ENCODE peak calls at places on chromosomes 3 and 15, in four cellular contexts. N, P, R and J are unnamed samples.

GRCh38 chr3:132593950-132594328 is 3.1 kb upstream of the ACKR4 start:
- DNase-seq in N (no peak), P (no peak), R (no peak), J (no peak)

GRCh38 chr3:182626484-182627467 is 166.5 kb upstream of the ATP11B start:
- DNase-seq in N (no peak), P (no peak), R (no peak), J (no peak)

GRCh38 chr15:99426431-99427105 is 139.2 kb upstream of the MEF2A start:
- DNase-seq in N (peak; percentile 14), P (peak; percentile 32), R (no peak), J (peak; percentile 19)

GRCh38 chr3:12178091-12178820 is 19.5 kb upstream of the TIMP4 start:
- DNase-seq in N (peak; percentile 43), P (no peak), R (peak; percentile 36), J (no peak)

GRCh38 chr3:59857589-59858346 is 807.9 kb upstream of the CFAP20DC start:
- DNase-seq in N (peak; percentile 51), P (peak; percentile 91), R (peak; percentile 71), J (peak; percentile 79)

GRCh38 chr3:49469037-49469875 is 811 bp upstream of the DAG1 start:
- DNase-seq in N (peak; percentile 79), P (peak; percentile 59), R (peak; percentile 90), J (peak; percentile 77)

GRCh38 chr15:60118146-60118545 is 114.0 kb downstream of the FOXB1 start:
- DNase-seq in N (no peak), P (no peak), R (no peak), J (no peak)

GRCh38 chr15:74618841-74619596 is 3.4 kb downstream of the CLK3 start:
- DNase-seq in N (no peak), P (no peak), R (no peak), J (no peak)

GRCh38 chr15:64209680-64210334 is 47.0 kb upstream of the PPIB start:
- DNase-seq in N (no peak), P (no peak), R (no peak), J (no peak)

GRCh38 chr15:35958021-35958420 is 412.1 kb upstream of the DPH6 start:
- DNase-seq in N (no peak), P (no peak), R (no peak), J (no peak)

GRCh38 chr3:20668411-20668810 is 482.4 kb upstream of the SGO1 start:
- DNase-seq in N (no peak), P (no peak), R (no peak), J (no peak)

GRCh38 chr3:76310661-76311060 is 525.3 kb upstream of the ZNF717 start:
- DNase-seq in N (no peak), P (no peak), R (no peak), J (no peak)

GRCh38 chr3:185176756-185177359 is 24.0 kb upstream of the C3orf70 start:
- DNase-seq in N (peak; percentile 59), P (peak; percentile 59), R (no peak), J (no peak)

GRCh38 chr3:44055951-44056350 is 185.7 kb upstream of the TOPAZ1 start:
- DNase-seq in N (no peak), P (no peak), R (no peak), J (no peak)

GRCh38 chr3:70822777-70823176 is 510.3 kb upstream of the MDFIC2 start:
- DNase-seq in N (no peak), P (no peak), R (no peak), J (no peak)

GRCh38 chr15:70876683-70877082 is 15.6 kb downstream of the THAP10 start:
- DNase-seq in N (no peak), P (no peak), R (no peak), J (no peak)

GRCh38 chr3:6799264-6799915 is 61.5 kb upstream of the GRM7 start:
- DNase-seq in N (no peak), P (peak; percentile 68), R (peak; percentile 25), J (no peak)

GRCh38 chr15:88900309-88900981 is 5.1 kb upstream of the HAPLN3 start:
- DNase-seq in N (no peak), P (no peak), R (no peak), J (no peak)

GRCh38 chr3:23324745-23325144 is 121.6 kb downstream of the UBE2E2 start:
- DNase-seq in N (no peak), P (no peak), R (no peak), J (no peak)

GRCh38 chr3:99747915-99748314 is 69.7 kb upstream of the CMSS1 start:
- DNase-seq in N (no peak), P (no peak), R (no peak), J (no peak)

GRCh38 chr3:107928084-107928445 is 162.8 kb downstream of the CD47 start:
- DNase-seq in N (peak; percentile 22), P (no peak), R (no peak), J (no peak)

GRCh38 chr15:98612490-98613110 is 35.7 kb upstream of the IGF1R start:
- DNase-seq in N (no peak), P (peak; percentile 10), R (no peak), J (no peak)

GRCh38 chr15:57521503-57521902 is 70.2 kb upstream of the MYZAP start:
- DNase-seq in N (no peak), P (no peak), R (no peak), J (no peak)

GRCh38 chr15:35427091-35427490 is 118.9 kb downstream of the DPH6 start:
- DNase-seq in N (no peak), P (no peak), R (no peak), J (no peak)

GRCh38 chr15:52481915-52482314 is 46.8 kb downstream of the MYO5A start:
- DNase-seq in N (no peak), P (peak; percentile 80), R (no peak), J (no peak)

GRCh38 chr3:112649478-112649735 is 8.5 kb upstream of the CCDC80 start:
- DNase-seq in N (no peak), P (no peak), R (no peak), J (no peak)

DNA sequence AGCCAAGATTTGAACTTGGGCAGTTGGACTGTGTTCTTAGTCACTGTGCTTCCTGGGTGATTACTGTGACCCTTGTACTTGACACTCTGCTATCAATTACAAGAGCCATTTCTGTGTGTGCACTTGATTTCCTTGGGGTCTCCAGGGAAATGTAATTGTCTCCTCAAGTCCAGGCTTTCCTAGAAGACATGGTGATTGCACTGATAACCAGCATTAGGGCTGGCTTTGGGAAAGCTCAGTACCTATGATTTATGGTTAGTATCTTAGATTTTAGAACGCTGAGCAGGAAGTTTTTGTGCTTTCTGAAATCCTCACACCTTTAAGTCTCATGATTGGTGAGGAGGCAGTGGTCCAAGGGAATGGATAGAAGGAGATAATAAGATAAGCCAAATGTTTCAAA is 1.6 kb upstream of the CLDN11 start:
- DNase-seq in N (no peak), P (no peak), R (no peak), J (no peak)
- H3K27me3 ChIP-seq in N (no peaks in the 10 kb centered on the region), P (no peaks in the 10 kb centered on the region), R (peaks cover 26% of the 10 kb centered on the region), J (no peaks in the 10 kb centered on the region)

GRCh38 chr3:8886556-8886955 is 76.7 kb downstream of the RAD18 start:
- DNase-seq in N (no peak), P (no peak), R (no peak), J (no peak)
- TF ChIP-seq POLR2A in N (no peak), P (no peak), R (no peak), J (no peak)

GRCh38 chr3:14820156-14820555 is 1.4 kb downstream of the FGD5 start:
- DNase-seq in N (no peak), P (no peak), R (no peak), J (no peak)

GRCh38 chr3:14821151-14821550 is 2.4 kb downstream of the FGD5 start:
- DNase-seq in N (no peak), P (peak; percentile 38), R (no peak), J (no peak)

GRCh38 chr3:14819671-14820070 is 909 bp downstream of the FGD5 start:
- DNase-seq in N (no peak), P (no peak), R (no peak), J (no peak)

GRCh38 chr3:14816359-14816758 is 2.4 kb upstream of the FGD5 start:
- DNase-seq in N (no peak), P (no peak), R (no peak), J (no peak)

GRCh38 chr3:14818804-14819500 is at the start of gene FGD5:
- DNase-seq in N (no peak), P (no peak), R (no peak), J (no peak)
- H3K27me3 ChIP-seq in N (no peaks in the 10 kb centered on the region), P (no peaks in the 10 kb centered on the region), R (no peaks in the 10 kb centered on the region), J (no peaks in the 10 kb centered on the region)

DNA sequence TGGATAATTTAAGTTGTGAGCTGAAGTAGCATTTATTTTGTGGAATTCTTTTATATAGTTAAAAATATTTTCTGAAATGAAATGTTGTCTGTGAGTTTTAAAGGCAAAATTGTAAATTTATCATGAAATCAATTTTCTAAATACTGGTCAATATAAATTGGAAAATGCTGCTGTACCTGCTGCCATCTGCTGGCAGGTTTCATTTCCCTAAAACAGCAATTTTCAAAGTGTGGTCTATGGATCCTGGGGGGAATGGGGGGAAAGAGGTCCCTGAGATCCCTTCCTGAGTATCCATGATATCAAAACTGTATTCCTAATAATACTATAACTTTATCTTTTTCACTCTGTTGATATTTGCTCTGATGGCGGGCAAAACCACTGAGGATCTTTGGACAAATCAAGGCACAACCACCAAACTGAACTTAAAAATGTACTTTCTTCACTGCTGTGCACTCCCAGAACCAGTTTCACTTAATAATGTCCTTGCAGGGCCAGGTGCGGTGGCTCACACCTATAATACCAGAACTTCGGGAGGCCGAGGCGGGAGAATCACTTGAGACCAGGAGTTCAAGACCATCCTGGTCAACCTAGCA is 17.2 kb upstream of the CCR4 start:
- DNase-seq in N (peak; percentile 22), P (peak; percentile 62), R (no peak), J (no peak)
- TF ChIP-seq POLR2A in N (no peak), P (no peak), R (no peak), J (no peak)

GRCh38 chr15:80918440-80918839 is 71.2 kb downstream of the MESD start:
- DNase-seq in N (no peak), P (no peak), R (no peak), J (no peak)
- H3K27me3 ChIP-seq in N (no peaks in the 10 kb centered on the region), P (no peaks in the 10 kb centered on the region), R (no peaks in the 10 kb centered on the region), J (no peaks in the 10 kb centered on the region)

GRCh38 chr3:8183627-8184026 is 318.0 kb upstream of the LMCD1 start:
- DNase-seq in N (no peak), P (no peak), R (no peak), J (no peak)
- TF ChIP-seq POLR2A in N (no peak), P (no peak), R (no peak), J (no peak)